ENCODE peak calls at places on chromosomes 13 and 19, in four cellular contexts. V, N, F and L are unnamed samples.
A peak's percentile ranks its signal among the peaks of the same experiment; 100 is the strongest.

GRCh38 chr13:88063741-88064140 is 392.6 kb downstream of the SLITRK5 start:
- DNase-seq in V (no peak), N (no peak), F (no peak), L (no peak)

GRCh38 chr13:97018029-97018819 is 23.9 kb upstream of the OXGR1 start:
- DNase-seq in V (peak; percentile 14), N (peak; percentile 41), F (peak; percentile 36), L (no peak)

GRCh38 chr19:35861640-35862160 is 5.0 kb downstream of the KIRREL2 start:
- DNase-seq in V (no peak), N (no peak), F (no peak), L (no peak)

GRCh38 chr13:75544681-75545333 is 4.8 kb upstream of the UCHL3 start:
- DNase-seq in V (no peak), N (no peak), F (peak; percentile 78), L (no peak)

GRCh38 chr19:38072776-38073411 is 151.1 kb downstream of the DPF1 start:
- DNase-seq in V (no peak), N (no peak), F (no peak), L (no peak)

GRCh38 chr13:79404985-79405384 is 1.1 kb downstream of the RBM26 start:
- DNase-seq in V (no peak), N (no peak), F (no peak), L (no peak)

GRCh38 chr19:1847684-1848398 is 442 bp downstream of the REXO1 start:
- DNase-seq in V (peak; percentile 61), N (no peak), F (peak; percentile 75), L (no peak)

GRCh38 chr13:71865858-71866172 is 1.2 kb downstream of the DACH1 start:
- DNase-seq in V (peak; percentile 10), N (no peak), F (no peak), L (no peak)

GRCh38 chr13:96492758-96493157 is 402.9 kb downstream of the HS6ST3 start:
- DNase-seq in V (no peak), N (no peak), F (no peak), L (no peak)

GRCh38 chr13:77740931-77741586 is 43.6 kb downstream of the SLAIN1 start:
- DNase-seq in V (no peak), N (no peak), F (no peak), L (no peak)

GRCh38 chr19:34983786-34984185 is 16.3 kb upstream of the GRAMD1A start:
- DNase-seq in V (no peak), N (no peak), F (no peak), L (no peak)

GRCh38 chr19:33802801-33803200 is 6.1 kb downstream of the KCTD15 start:
- DNase-seq in V (no peak), N (no peak), F (no peak), L (no peak)

GRCh38 chr19:49691243-49692101 is 556 bp downstream of the CPT1C start:
- DNase-seq in V (no peak), N (no peak), F (no peak), L (no peak)

GRCh38 chr19:38617764-38618589 is at the start of gene MAP4K1:
- DNase-seq in V (peak; percentile 78), N (no peak), F (no peak), L (peak; percentile 53)

GRCh38 chr13:39894586-39894985 is 239.1 kb downstream of the COG6 start:
- DNase-seq in V (no peak), N (no peak), F (no peak), L (no peak)

GRCh38 chr19:49057636-49058234 is at the start of gene CGB7:
- DNase-seq in V (peak; percentile 79), N (peak; percentile 54), F (peak; percentile 17), L (peak; percentile 81)

GRCh38 chr19:42132030-42132628 is at the start of gene POU2F2:
- DNase-seq in V (peak; percentile 81), N (peak; percentile 19), F (no peak), L (peak; percentile 54)

GRCh38 chr19:2550431-2551171 is 74.7 kb downstream of the GADD45B start:
- DNase-seq in V (no peak), N (no peak), F (no peak), L (no peak)

GRCh38 chr19:459724-460511 is 915 bp downstream of the SHC2 start:
- DNase-seq in V (peak; percentile 60), N (peak; percentile 31), F (peak; percentile 59), L (peak; percentile 69)

GRCh38 chr19:48395170-48395455 is 1.6 kb downstream of the GRIN2D start:
- DNase-seq in V (no peak), N (no peak), F (no peak), L (no peak)

GRCh38 chr13:75929074-75929473 is 292.9 kb downstream of the LMO7 start:
- DNase-seq in V (no peak), N (no peak), F (no peak), L (no peak)

GRCh38 chr19:41774515-41774980 is 19.2 kb downstream of the CEACAM6 start:
- DNase-seq in V (peak; percentile 84), N (no peak), F (no peak), L (peak; percentile 59)

GRCh38 chr19:49581007-49581508 is at the start of gene PRRG2:
- DNase-seq in V (peak; percentile 70), N (no peak), F (no peak), L (peak; percentile 73)

GRCh38 chr19:42466521-42467436 is 24.0 kb upstream of the CXCL17 start:
- DNase-seq in V (no peak), N (no peak), F (no peak), L (no peak)

GRCh38 chr19:37905936-37906867 is at the start of gene WDR87:
- DNase-seq in V (peak; percentile 55), N (no peak), F (peak; percentile 51), L (peak; percentile 48)

GRCh38 chr19:35846038-35846668 is 6.2 kb downstream of the NPHS1 start:
- DNase-seq in V (no peak), N (no peak), F (no peak), L (no peak)

GRCh38 chr13:42781362-42781761 is at the start of gene FAM216B:
- DNase-seq in V (no peak), N (no peak), F (no peak), L (no peak)

GRCh38 chr13:23432589-23432988 is 913 bp downstream of the SACS start:
- DNase-seq in V (no peak), N (no peak), F (no peak), L (no peak)

GRCh38 chr13:80871481-80871880 is 530.6 kb upstream of the SPRY2 start:
- DNase-seq in V (no peak), N (no peak), F (no peak), L (no peak)

DNA sequence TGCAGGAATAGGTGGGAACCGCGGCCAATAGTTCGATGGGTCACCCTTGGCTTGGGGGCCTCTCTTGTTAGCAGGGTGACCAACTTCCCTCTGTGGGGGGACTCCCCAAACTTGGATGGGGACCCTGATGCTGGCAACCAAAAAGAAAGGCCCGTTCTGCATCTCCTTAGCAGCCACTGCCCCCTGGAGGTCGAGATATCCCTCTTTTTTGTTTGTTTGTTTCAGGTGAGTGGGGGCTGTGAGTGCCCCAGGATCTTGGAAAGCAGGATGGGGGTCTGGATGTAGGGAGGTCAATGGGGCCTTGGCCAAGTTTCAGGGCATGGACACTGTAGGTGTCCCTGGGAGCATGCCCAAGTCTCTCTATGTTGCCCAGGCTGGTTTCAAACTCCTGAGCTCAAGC is 7.7 kb upstream of the CRTC1 start:
- DNase-seq in V (no peak), N (no peak), F (no peak), L (no peak)
- TF ChIP-seq CTCF in V (peak; percentile 24), N (peak; percentile 37), F (peak; percentile 66), L (no peak)

GRCh38 chr19:4721196-4721595 is 2.4 kb downstream of the DPP9 start:
- DNase-seq in V (no peak), N (no peak), F (no peak), L (no peak)

GRCh38 chr19:4720037-4720700 is 3.5 kb downstream of the DPP9 start:
- DNase-seq in V (no peak), N (no peak), F (no peak), L (no peak)

GRCh38 chr19:4724252-4724514 is 541 bp upstream of the DPP9 start:
- DNase-seq in V (peak; percentile 44), N (no peak), F (no peak), L (no peak)

GRCh38 chr19:4722671-4723464 is 774 bp downstream of the DPP9 start:
- DNase-seq in V (no peak), N (no peak), F (no peak), L (peak; percentile 39)

DNA sequence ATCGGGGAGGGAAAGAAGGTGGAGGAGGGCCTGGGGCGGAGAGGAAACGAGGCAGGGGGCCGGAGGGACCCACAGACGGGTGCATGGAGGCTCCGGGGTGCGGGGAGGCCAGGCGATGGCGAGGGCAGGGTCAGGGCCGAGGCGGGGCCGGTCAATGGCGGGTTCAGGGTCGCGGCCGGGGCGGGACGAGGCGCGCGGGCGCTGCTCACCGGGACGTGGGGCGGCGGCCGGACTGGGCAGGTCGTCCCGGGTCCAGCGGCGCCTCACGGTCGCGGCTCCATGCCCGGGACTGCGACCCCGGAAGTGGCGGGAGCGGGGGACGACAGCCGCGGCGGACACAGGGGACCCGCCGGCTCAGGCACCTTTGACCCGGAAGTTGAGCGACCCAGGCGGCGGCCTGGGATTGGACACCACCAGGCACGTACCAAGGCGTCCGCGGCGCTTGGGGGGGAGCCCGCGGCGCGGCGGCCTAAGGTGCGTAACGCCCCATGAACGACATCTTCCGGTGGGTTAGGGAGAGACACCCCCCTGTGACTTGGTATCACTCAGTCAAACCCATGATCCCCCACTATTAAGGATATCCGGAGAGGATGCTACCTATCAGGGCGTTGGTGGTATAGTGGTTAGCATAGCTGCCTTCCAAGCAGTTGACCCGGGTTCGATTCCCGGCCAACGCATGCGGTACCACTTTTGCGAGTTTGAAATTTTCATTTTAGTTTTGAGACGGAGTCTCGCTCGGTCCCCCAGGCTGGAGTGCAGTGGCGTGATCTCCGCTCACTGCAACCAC is at the start of gene DPP9:
- DNase-seq in V (peak; percentile 97), N (peak; percentile 100), F (peak; percentile 97), L (peak; percentile 97)
- TF ChIP-seq EP300 in V (no peak), N (peak; percentile 86), F (no peak), L (no peak)

GRCh38 chr13:32203736-32204135 is 111.4 kb downstream of the ZAR1L start:
- DNase-seq in V (no peak), N (no peak), F (peak; percentile 4), L (no peak)
- TF ChIP-seq CTCF in V (no peak), N (no peak), F (no peak), L (no peak)

GRCh38 chr19:11420894-11421606 is 1.9 kb upstream of the RGL3 start:
- DNase-seq in V (no peak), N (no peak), F (no peak), L (no peak)

GRCh38 chr19:11422163-11423068 is 3.3 kb upstream of the RGL3 start:
- DNase-seq in V (peak; percentile 87), N (peak; percentile 56), F (no peak), L (peak; percentile 91)

GRCh38 chr19:11421607-11422098 is 2.5 kb upstream of the RGL3 start:
- DNase-seq in V (peak; percentile 63), N (no peak), F (no peak), L (peak; percentile 72)

GRCh38 chr19:11418518-11419506 is at the start of gene RGL3:
- DNase-seq in V (peak; percentile 51), N (no peak), F (no peak), L (peak; percentile 77)

GRCh38 chr19:11420429-11420893 is 1.3 kb upstream of the RGL3 start:
- DNase-seq in V (no peak), N (peak; percentile 36), F (no peak), L (no peak)
- TF ChIP-seq EP300 in V (no peak), N (peak; percentile 62), F (no peak), L (no peak)

DNA sequence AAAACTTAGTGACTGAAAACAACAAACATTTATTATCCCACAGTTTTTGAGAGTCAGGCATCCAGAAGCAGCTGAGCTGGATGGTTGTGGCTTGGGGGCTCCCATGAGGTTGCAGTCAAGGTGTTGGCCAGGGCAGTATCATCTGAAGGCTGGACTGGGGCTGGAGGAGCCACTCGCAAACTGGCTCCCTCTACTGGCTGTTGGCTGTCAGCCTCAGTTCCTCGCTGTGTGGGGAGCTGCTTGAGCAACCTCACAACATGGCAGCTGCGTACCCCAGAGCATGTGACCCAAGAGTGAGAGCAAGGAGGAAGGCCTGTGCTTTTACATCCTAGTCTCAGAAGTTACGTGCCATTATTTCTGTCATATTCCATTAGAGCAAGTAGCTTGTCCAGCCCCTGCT is 9.7 kb downstream of the YJU2 start:
- DNase-seq in V (no peak), N (no peak), F (no peak), L (no peak)
- TF ChIP-seq CTCF in V (no peak), N (no peak), F (peak; percentile 39), L (no peak)